ENCODE peak calls at places on chromosomes 16 and 17, in seven cellular contexts. T is NCI-H2227 treated with DMSO at 0.1 percent for 48 hours, A is upper lobe of right lung, K is germinal center, B is fibroblast of mammary gland, U is T-cell, J is H9. N is an unnamed sample.

GRCh38 chr16:80039777-80040176 is 439.2 kb upstream of the MAF start:
- DNase-seq in J (no peak), K (no peak), B (no peak), U (no peak), T (no peak), A (no peak), N (no peak)

GRCh38 chr16:49698931-49699715 is 156.8 kb downstream of the ZNF423 start:
- DNase-seq in T (peak), K (no peak), B (peak), A (no peak), U (no peak), J (no peak), N (no peak)

GRCh38 chr17:78915872-78916632 is 9.1 kb downstream of the TIMP2 start:
- DNase-seq in T (no peak), A (peak), K (no peak), U (no peak), J (no peak), B (peak), N (no peak)

GRCh38 chr17:34393401-34393800 is 30.4 kb upstream of the CCL1 start:
- DNase-seq in A (no peak), U (no peak), J (peak), K (no peak), B (no peak), T (no peak), N (no peak)

GRCh38 chr17:3988297-3989120 is 24.3 kb upstream of the ATP2A3 start:
- DNase-seq in A (peak), J (peak), T (no peak), U (no peak), B (peak), K (no peak), N (no peak)

GRCh38 chr17:61927211-61928100 is at the start of gene INTS2:
- DNase-seq in A (peak), T (peak), K (peak), B (peak), U (peak), J (peak), N (peak)

GRCh38 chr17:66459811-66460270 is 157.4 kb downstream of the PRKCA start:
- DNase-seq in A (no peak), K (no peak), T (no peak), J (no peak), B (peak), U (no peak), N (peak)

GRCh38 chr17:59669411-59669810 is 37.8 kb downstream of the PTRH2 start:
- DNase-seq in A (no peak), B (no peak), K (no peak), J (no peak), U (no peak), T (no peak), N (no peak)

GRCh38 chr17:76927982-76928381 is 59.8 kb downstream of the MGAT5B start:
- DNase-seq in K (no peak), T (no peak), B (no peak), J (no peak), U (no peak), A (no peak), N (no peak)

GRCh38 chr16:622920-623280 is 7.9 kb upstream of the WFIKKN1 start:
- DNase-seq in B (no peak), J (peak), T (no peak), A (no peak), K (no peak), U (no peak), N (no peak)

GRCh38 chr17:17921192-17922082 is 50.8 kb downstream of the TOM1L2 start:
- DNase-seq in J (peak), U (no peak), T (peak), A (no peak), K (no peak), B (peak), N (no peak)

GRCh38 chr16:59058261-59058660 is 324.1 kb upstream of the GOT2 start:
- DNase-seq in T (no peak), K (no peak), A (no peak), U (no peak), J (no peak), B (no peak), N (no peak)

GRCh38 chr16:74991593-74992403 is 6.9 kb upstream of the WDR59 start:
- DNase-seq in B (no peak), U (no peak), A (no peak), K (no peak), T (no peak), J (no peak), N (no peak)

GRCh38 chr16:48276102-48276501 is 28.8 kb upstream of the ABCC11 start:
- DNase-seq in B (peak), J (no peak), T (no peak), A (no peak), K (no peak), U (no peak), N (no peak)

N was measured in Panc1.